ENCODE peak calls at places on chromosomes 12 and 14, in nine cellular contexts. S, M, Q, H, C, V, O, I and N are unnamed samples.

GRCh38 chr14:78697341-78697740 is 527.2 kb downstream of the NRXN3 start:
- DNase-seq in S (no peak), M (peak; percentile 55), Q (no peak), H (no peak), C (no peak), V (no peak), O (no peak), I (no peak), N (no peak)

GRCh38 chr14:55356913-55357312 is 54.7 kb downstream of the ATG14 start:
- DNase-seq in S (no peak), M (no peak), Q (no peak), H (no peak), C (no peak), V (no peak), O (no peak), I (no peak), N (no peak)

GRCh38 chr12:23455283-23455682 is 494.2 kb downstream of the SOX5 start:
- DNase-seq in S (no peak), M (no peak), Q (no peak), H (no peak), C (no peak), V (no peak), O (no peak), I (no peak), N (no peak)

GRCh38 chr14:76806446-76806845 is 6.2 kb downstream of the ANGEL1 start:
- DNase-seq in S (no peak), M (no peak), Q (no peak), H (peak; percentile 90), C (no peak), V (no peak), O (no peak), I (no peak), N (no peak)

GRCh38 chr14:51507556-51508511 is 143.9 kb upstream of the FRMD6 start:
- DNase-seq in S (peak; percentile 62), M (peak; percentile 64), Q (peak; percentile 66), H (peak; percentile 54), C (peak; percentile 92), V (no peak), O (peak; percentile 88), I (no peak), N (peak; percentile 79)

GRCh38 chr12:104358353-104359003 is 54.9 kb downstream of the EID3 start:
- DNase-seq in S (peak; percentile 68), M (peak; percentile 70), Q (peak; percentile 44), H (peak; percentile 56), C (no peak), V (no peak), O (peak; percentile 53), I (peak; percentile 73), N (peak; percentile 73)

GRCh38 chr14:104130974-104131651 is 7.3 kb upstream of the KIF26A start:
- DNase-seq in S (no peak), M (peak; percentile 58), Q (peak; percentile 66), H (peak; percentile 59), C (peak; percentile 76), V (no peak), O (peak; percentile 83), I (peak; percentile 63), N (peak; percentile 85)

GRCh38 chr12:26226119-26226518 is 30.7 kb downstream of the SSPN start:
- DNase-seq in S (no peak), M (no peak), Q (no peak), H (no peak), C (no peak), V (no peak), O (no peak), I (no peak), N (no peak)

GRCh38 chr12:52713960-52714886 is 10.9 kb upstream of the KRT77 start:
- DNase-seq in S (no peak), M (no peak), Q (no peak), H (no peak), C (peak; percentile 64), V (no peak), O (no peak), I (no peak), N (no peak)

GRCh38 chr14:84750284-84750683 is 779.7 kb upstream of the FLRT2 start:
- DNase-seq in S (no peak), M (peak; percentile 24), Q (no peak), H (no peak), C (no peak), V (no peak), O (no peak), I (no peak), N (no peak)

GRCh38 chr12:107624493-107624892 is 61.1 kb upstream of the PWP1 start:
- DNase-seq in S (no peak), M (no peak), Q (no peak), H (no peak), C (no peak), V (no peak), O (no peak), I (no peak), N (no peak)

GRCh38 chr14:101964297-101965144 is at the start of gene DYNC1H1:
- DNase-seq in S (peak; percentile 89), M (peak; percentile 96), Q (peak; percentile 97), H (peak; percentile 88), C (peak; percentile 98), V (peak; percentile 28), O (peak; percentile 100), I (peak; percentile 94), N (peak; percentile 99)

GRCh38 chr12:55931780-55932545 is 1.0 kb downstream of the DGKA start:
- DNase-seq in S (peak; percentile 46), M (peak; percentile 41), Q (peak; percentile 68), H (peak; percentile 25), C (peak; percentile 87), V (no peak), O (peak; percentile 61), I (peak; percentile 74), N (peak; percentile 20)

GRCh38 chr12:9776795-9777194 is 16.1 kb upstream of the CD69 start:
- DNase-seq in S (no peak), M (no peak), Q (no peak), H (no peak), C (no peak), V (no peak), O (no peak), I (no peak), N (no peak)

GRCh38 chr12:115023279-115023678 is 339.3 kb upstream of the TBX3 start:
- DNase-seq in S (no peak), M (peak; percentile 61), Q (peak; percentile 49), H (no peak), C (no peak), V (no peak), O (no peak), I (no peak), N (peak; percentile 13)

GRCh38 chr12:48890657-48891418 is 25.2 kb upstream of the RND1 start:
- DNase-seq in S (peak; percentile 53), M (peak; percentile 78), Q (peak; percentile 79), H (peak; percentile 89), C (peak; percentile 87), V (no peak), O (peak; percentile 87), I (peak; percentile 83), N (peak; percentile 78)

DNA sequence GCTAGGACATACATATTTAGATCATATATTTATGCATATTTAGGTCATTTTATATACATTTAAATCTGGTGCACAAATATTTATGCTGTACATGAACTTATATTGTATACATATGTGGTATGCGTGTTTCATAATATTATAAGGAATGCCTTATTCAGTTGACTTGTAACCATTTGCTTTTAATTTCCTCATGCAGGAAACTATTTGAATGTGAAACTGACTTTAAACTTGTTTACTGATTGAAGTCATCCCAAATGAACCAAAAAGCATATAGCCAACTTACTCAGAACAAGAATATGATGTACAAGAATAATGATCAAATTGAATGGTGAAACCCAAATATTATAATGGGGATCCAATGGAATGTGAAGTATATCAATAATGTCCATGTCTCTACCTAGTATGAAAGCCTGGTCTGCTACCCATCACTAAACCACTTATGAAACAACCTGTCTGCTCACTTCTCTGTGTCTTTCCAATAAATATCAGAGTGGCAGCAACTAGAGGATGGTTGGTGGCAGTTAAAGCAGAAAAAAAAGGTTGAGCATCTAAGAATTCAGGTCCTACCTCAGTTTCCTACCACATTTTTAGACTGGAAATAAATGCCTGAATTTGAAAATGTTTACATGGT is 38.3 kb downstream of the RPS6KA5 start:
- DNase-seq in S (no peak), M (no peak), Q (no peak), H (no peak), C (no peak), V (no peak), O (no peak), I (no peak), N (no peak)
- H3K4me3 ChIP-seq in S (peak overlapping the region; percentile 8), M (no peak overlapping the region), Q (peak overlapping the region; percentile 54), H (no peak overlapping the region), C (peak overlapping the region; percentile 56), V (peak overlapping the region; percentile 51), O (no peak overlapping the region), I (peak overlapping the region; percentile 44), N (no peak overlapping the region)

DNA sequence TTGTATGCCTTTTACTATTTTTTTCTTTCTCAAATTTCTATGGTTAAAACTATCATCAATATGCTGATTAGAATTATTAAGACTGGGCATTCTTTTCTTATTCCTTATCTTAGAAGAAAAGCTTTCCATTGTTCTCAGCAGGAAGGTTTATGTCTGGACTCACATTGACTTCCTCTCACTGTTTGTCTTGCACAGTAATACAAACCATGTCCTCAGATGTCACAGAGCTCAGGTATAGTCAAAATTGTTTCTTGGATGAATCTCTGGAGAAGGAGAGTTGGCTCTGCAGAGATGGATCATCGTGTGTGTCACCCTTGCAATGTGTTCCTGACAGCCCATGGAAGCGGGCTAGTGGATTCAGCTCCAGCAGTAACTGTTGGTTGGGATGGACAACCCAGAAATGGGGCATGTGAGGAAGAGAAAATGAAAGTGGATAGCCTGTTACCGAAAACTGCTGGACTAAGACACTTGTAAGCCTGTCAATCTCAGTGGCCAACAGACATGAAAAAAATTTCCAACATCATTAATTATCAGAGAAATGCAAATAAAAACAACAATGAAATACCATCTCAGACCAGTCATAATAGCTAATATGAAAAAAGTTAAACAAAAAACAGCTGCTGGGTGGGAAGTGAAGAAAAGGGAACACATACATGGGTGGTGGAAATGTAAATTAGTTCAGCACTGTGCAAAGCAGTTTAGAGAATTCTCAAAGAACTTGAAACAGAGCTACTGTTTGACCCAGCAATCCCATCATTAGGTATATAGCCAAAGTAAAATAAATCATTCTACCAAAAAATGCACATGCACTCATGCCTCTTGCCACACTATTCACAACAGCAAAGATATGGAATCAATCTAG is 967.8 kb downstream of the TMEM121 start:
- DNase-seq in S (no peak), M (no peak), Q (no peak), H (no peak), C (no peak), V (no peak), O (no peak), I (no peak), N (no peak)
- H3K4me3 ChIP-seq in S (no peak overlapping the region), M (no peak overlapping the region), Q (no peak overlapping the region), H (no peak overlapping the region), C (no peak overlapping the region), V (no peak overlapping the region), O (no peak overlapping the region), I (peak overlapping the region; percentile 28), N (no peak overlapping the region)

DNA sequence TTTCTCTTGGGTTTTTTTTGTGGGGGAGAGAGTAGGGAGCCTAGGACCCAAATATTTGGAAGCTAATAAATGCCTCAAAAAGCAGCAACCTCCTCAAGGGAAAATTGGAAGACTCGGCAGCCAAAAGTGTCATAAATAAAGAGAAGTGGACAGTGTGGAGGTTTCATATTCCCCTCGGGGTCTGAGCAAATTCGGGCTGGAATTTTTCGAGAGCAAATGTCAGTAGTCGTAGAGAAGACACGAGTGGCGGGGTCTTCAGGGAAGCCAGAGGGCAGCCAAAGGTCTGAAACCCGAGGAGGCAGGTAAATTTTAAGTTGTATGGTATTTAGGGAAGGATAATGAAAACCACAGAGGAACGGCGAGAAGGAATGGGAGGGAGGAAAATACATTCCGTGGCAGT is 13.1 kb downstream of the BCL11B start:
- DNase-seq in S (no peak), M (no peak), Q (no peak), H (no peak), C (no peak), V (no peak), O (no peak), I (no peak), N (no peak)
- H3K4me3 ChIP-seq in S (peak overlapping the region; percentile 18), M (no peak overlapping the region), Q (no peak overlapping the region), H (no peak overlapping the region), C (no peak overlapping the region), V (peak overlapping the region; percentile 89), O (no peak overlapping the region), I (no peak overlapping the region), N (no peak overlapping the region)

GRCh38 chr12:94074216-94074969 is 74.0 kb upstream of the PLXNC1 start:
- DNase-seq in S (peak; percentile 53), M (no peak), Q (peak; percentile 45), H (no peak), C (peak; percentile 74), V (no peak), O (no peak), I (no peak), N (no peak)
- H3K4me3 ChIP-seq in S (no peak overlapping the region), M (no peak overlapping the region), Q (peak overlapping the region; percentile 35), H (no peak overlapping the region), C (no peak overlapping the region), V (no peak overlapping the region), O (no peak overlapping the region), I (no peak overlapping the region), N (no peak overlapping the region)